ENCODE peak calls at places on chromosome 21, in ten cellular contexts. Z is cardiac muscle cell, D is IMR-90, H is lower leg skin, T is AG09309, S is BJ, V is AG04450, I is tibial nerve, Y is fibroblast of mammary gland, M is kidney. C is an unnamed sample.

GRCh38 chr21:46054031-46054430 is 43.9 kb upstream of the COL6A2 start:
- DNase-seq in Z (no peak), D (no peak), H (peak; percentile 83), T (no peak), S (no peak), V (no peak), I (no peak), Y (peak; percentile 41), M (peak; percentile 47), C (no peak)

GRCh38 chr21:46083271-46084040 is 14.5 kb upstream of the COL6A2 start:
- DNase-seq in Z (no peak), D (no peak), H (peak; percentile 88), T (peak; percentile 72), S (peak; percentile 53), V (no peak), I (no peak), Y (peak; percentile 90), M (peak; percentile 65), C (no peak)

GRCh38 chr21:31750843-31751242 is 18.9 kb upstream of the SCAF4 start:
- DNase-seq in Z (no peak), D (peak; percentile 56), H (no peak), T (no peak), S (no peak), V (no peak), I (no peak), Y (peak; percentile 85), M (no peak), C (no peak)

GRCh38 chr21:34582506-34583150 is 32.3 kb downstream of the RCAN1 start:
- DNase-seq in Z (peak; percentile 49), D (peak; percentile 65), H (no peak), T (no peak), S (no peak), V (peak; percentile 24), I (no peak), Y (peak; percentile 60), M (no peak), C (no peak)

GRCh38 chr21:45820171-45821091 is 161.1 kb upstream of the COL6A1 start:
- DNase-seq in Z (peak; percentile 94), D (peak; percentile 91), H (peak; percentile 89), T (peak; percentile 62), S (peak; percentile 19), V (peak; percentile 85), I (peak; percentile 50), Y (peak; percentile 92), M (peak; percentile 88), C (peak; percentile 50)

GRCh38 chr21:10640446-10640845 is 119.1 kb downstream of the TPTE start:
- DNase-seq in Z (no peak), D (no peak), H (no peak), T (no peak), S (no peak), V (no peak), I (no peak), Y (no peak), M (peak; percentile 53), C (no peak)

GRCh38 chr21:16841917-16842316 is 670.9 kb upstream of the CXADR start:
- DNase-seq in Z (no peak), D (no peak), H (no peak), T (no peak), S (no peak), V (no peak), I (no peak), Y (no peak), M (no peak), C (no peak)

GRCh38 chr21:36320421-36321324 is 676 bp downstream of the MORC3 start:
- DNase-seq in Z (peak; percentile 74), D (peak; percentile 73), H (peak; percentile 95), T (no peak), S (no peak), V (peak; percentile 21), I (peak; percentile 42), Y (peak; percentile 73), M (peak; percentile 92), C (no peak)

GRCh38 chr21:37210017-37210593 is 57.0 kb downstream of the VPS26C start:
- DNase-seq in Z (no peak), D (no peak), H (no peak), T (no peak), S (no peak), V (no peak), I (no peak), Y (no peak), M (no peak), C (no peak)

GRCh38 chr21:41786521-41786987 is 19.7 kb upstream of the RIPK4 start:
- DNase-seq in Z (no peak), D (peak; percentile 12), H (peak; percentile 64), T (peak; percentile 98), S (peak; percentile 97), V (no peak), I (no peak), Y (no peak), M (peak; percentile 81), C (peak; percentile 38)

GRCh38 chr21:31497939-31498338 is 153.9 kb upstream of the TIAM1 start:
- DNase-seq in Z (no peak), D (no peak), H (no peak), T (no peak), S (no peak), V (no peak), I (no peak), Y (no peak), M (no peak), C (no peak)

GRCh38 chr21:44293551-44294231 is 6.2 kb upstream of the PFKL start:
- DNase-seq in Z (no peak), D (no peak), H (no peak), T (no peak), S (no peak), V (no peak), I (no peak), Y (no peak), M (peak; percentile 78), C (no peak)

GRCh38 chr21:23930565-23930964 is 1676.7 kb downstream of the MRPL39 start:
- DNase-seq in Z (no peak), D (no peak), H (no peak), T (no peak), S (no peak), V (no peak), I (no peak), Y (no peak), M (no peak), C (no peak)

DNA sequence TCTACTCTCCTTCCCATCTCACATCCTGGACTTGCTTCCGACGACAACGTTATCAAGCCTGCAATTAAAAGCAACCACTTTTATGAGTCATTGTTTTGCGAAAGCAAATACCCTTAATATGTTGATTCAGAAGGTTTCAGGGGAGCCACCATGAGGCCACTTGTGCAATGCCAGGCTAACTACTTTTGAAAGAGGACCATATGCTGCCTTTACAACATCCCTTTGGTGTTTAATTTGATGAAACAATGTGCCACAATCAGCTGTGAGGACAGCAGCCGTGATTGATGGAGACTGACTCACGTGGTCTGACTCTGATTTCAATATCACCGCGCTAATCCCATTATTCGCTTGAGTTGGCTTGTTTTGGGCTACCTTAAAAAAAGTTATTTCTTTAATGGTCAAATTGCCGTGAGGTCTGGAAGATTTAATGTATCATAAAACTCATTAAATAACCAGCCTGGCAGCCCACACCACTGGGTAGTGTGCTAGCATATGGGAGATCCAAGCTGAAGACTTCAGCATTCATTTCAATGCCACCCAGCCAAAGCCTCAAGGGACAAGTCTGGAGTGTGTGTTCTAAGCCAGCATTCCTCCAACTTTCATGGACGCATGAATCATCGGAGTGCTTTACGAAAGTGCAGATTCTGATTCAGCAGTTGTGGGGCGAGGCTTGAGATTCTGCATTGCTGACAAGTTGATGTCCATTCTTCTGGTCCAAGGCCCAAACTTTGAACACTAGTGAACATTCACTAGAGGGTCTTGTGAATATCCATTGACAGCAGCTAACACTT is 73.3 kb upstream of the PAXBP1 start:
- DNase-seq in Z (no peak), D (peak; percentile 43), H (no peak), T (peak; percentile 50), S (peak; percentile 9), V (no peak), I (no peak), Y (peak; percentile 98), M (no peak), C (peak; percentile 21)
- H3K4me3 ChIP-seq in Z (no peak overlapping the region), D (no peak overlapping the region), H (no peak overlapping the region), T (no peak overlapping the region), S (no peak overlapping the region), V (no peak overlapping the region), I (no peak overlapping the region), Y (no peak overlapping the region), M (no peak overlapping the region), C (no peak overlapping the region)

DNA sequence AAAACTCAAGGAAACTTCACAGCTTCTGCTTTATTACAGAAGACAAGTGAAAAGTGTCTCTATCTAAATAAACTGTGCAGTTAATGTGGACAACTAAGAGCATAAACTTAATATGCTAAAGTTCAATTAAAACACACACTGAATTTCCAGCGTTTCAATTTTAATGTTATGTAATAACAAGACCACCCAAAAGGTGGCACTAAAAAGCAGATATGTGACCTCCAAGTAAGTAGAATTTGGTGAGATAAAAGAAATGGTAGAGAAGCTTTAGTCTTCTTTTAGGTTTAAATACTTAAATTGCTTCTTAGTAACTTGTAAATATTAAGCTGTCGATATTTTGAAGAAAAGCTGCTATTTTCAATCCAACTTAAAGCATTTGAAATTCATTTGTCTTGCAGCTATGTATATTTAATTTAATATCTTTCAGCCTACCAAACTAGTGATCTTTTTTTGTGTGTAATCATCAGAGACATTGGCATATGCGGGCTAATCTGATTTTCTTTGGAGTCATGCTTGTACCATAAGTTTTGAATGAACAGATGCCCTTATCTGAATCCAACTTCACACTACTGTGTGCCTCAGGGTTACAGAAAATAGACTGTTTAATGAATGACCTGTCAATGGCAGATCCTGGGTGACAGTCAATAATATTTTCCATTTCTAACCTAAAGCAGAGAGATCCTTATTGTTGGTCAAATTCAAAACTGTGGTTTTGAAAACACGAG is 36.5 kb upstream of the ADAMTS1 start:
- DNase-seq in Z (peak; percentile 48), D (peak; percentile 39), H (no peak), T (no peak), S (no peak), V (peak; percentile 8), I (no peak), Y (peak; percentile 57), M (no peak), C (no peak)
- TF ChIP-seq CTCF in Z (peak; percentile 38), D (peak; percentile 48), H (no peak), T (peak; percentile 35), S (peak; percentile 39), V (peak; percentile 45), I (no peak), Y (peak; percentile 43), M (peak; percentile 32), C (peak; percentile 25)

GRCh38 chr21:29501451-29501850 is 202.7 kb downstream of the BACH1 start:
- DNase-seq in Z (no peak), D (peak; percentile 88), H (no peak), T (no peak), S (peak; percentile 44), V (peak; percentile 32), I (no peak), Y (peak; percentile 72), M (no peak), C (peak; percentile 72)
- H3K4me3 ChIP-seq in Z (no peak overlapping the region), D (no peak overlapping the region), H (no peak overlapping the region), T (no peak overlapping the region), S (no peak overlapping the region), V (no peak overlapping the region), I (no peak overlapping the region), Y (no peak overlapping the region), M (no peak overlapping the region), C (no peak overlapping the region)

DNA sequence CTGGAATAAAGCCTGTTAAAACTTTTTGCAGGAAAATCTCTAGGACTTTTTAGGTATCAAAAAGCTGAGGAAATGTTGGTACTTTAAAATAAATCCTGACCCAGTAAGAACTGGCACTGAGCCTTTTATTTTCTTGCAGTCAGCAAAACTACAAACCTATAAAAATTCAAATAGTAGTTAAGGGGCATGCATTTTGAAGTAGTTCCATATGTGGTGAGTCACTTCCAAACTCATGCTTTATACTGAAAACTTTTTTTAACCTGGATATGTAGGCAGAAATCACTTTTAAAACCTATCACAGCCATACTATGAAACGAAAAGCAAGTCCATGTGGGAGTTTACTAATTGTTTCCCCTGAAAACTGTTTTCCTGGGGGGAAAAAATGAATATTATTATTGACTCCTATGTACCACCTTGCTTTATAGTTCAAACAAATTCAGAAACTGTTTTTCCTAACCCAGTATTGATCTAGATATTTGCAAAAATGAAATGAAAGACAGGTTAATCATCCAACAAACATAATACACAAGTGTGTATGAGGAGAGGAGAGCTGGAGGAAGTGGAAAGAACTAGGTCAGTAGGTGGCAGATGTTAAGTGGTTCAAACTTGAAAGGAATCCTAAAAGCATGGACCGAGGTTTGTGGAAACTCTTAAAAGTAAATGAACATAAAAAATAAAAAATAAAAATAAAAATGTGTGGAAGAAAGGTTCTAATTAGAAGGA is 30.5 kb downstream of the NRIP1 start:
- DNase-seq in Z (peak; percentile 25), D (peak; percentile 72), H (no peak), T (no peak), S (peak; percentile 33), V (no peak), I (no peak), Y (peak; percentile 70), M (no peak), C (no peak)
- TF ChIP-seq CTCF in Z (no peak), D (no peak), H (no peak), T (no peak), S (no peak), V (peak; percentile 4), I (no peak), Y (no peak), M (no peak), C (no peak)

C was measured in AG04449.